ENCODE peak calls at places on chromosomes 5 and 9, in six cellular contexts. N is mucosa of descending colon, X is dorsolateral prefrontal cortex, E is fibroblast of mammary gland, K is neural crest cell, P is A549. H is an unnamed sample.

GRCh38 chr9:115921301-115921700 is 232.3 kb upstream of the PAPPA start:
- DNase-seq in E (peak), X (no peak), P (no peak), N (no peak), K (no peak), H (no peak)

GRCh38 chr5:123035320-123035949 is 1.1 kb downstream of the PPIC start:
- DNase-seq in P (peak), X (no peak), N (peak), E (peak), K (no peak), H (peak)

GRCh38 chr9:96020822-96021615 is 145.5 kb downstream of the ERCC6L2 start:
- DNase-seq in E (no peak), K (peak), P (no peak), X (no peak), N (peak), H (peak)

GRCh38 chr9:89387970-89388867 is 69.9 kb downstream of the SECISBP2 start:
- DNase-seq in K (no peak), P (peak), X (peak), E (peak), N (no peak), H (no peak)

GRCh38 chr5:73496984-73497457 is 1.2 kb upstream of the BTF3 start:
- DNase-seq in P (peak), X (no peak), N (no peak), E (peak), K (no peak), H (no peak)

GRCh38 chr9:13817754-13818278 is 496.1 kb downstream of the NFIB start:
- DNase-seq in P (no peak), K (no peak), N (no peak), X (no peak), E (no peak), H (no peak)

GRCh38 chr5:5881294-5881693 is 458.8 kb downstream of the ICE1 start:
- DNase-seq in E (no peak), P (no peak), K (no peak), N (no peak), X (no peak), H (peak)

GRCh38 chr9:2055203-2055658 is 40.1 kb downstream of the SMARCA2 start:
- DNase-seq in X (no peak), P (no peak), N (no peak), E (peak), K (no peak), H (no peak)

GRCh38 chr5:19733612-19734495 is 254.1 kb downstream of the CDH18 start:
- DNase-seq in E (no peak), X (no peak), N (no peak), P (no peak), K (no peak), H (no peak)

GRCh38 chr5:107464403-107464802 is 206.3 kb downstream of the EFNA5 start:
- DNase-seq in N (no peak), K (no peak), P (no peak), X (no peak), E (no peak), H (no peak)

GRCh38 chr5:1172007-1172581 is 29.3 kb upstream of the SLC6A19 start:
- DNase-seq in E (no peak), P (no peak), X (no peak), K (no peak), N (peak), H (no peak)

GRCh38 chr5:78638423-78638822 is 10.1 kb downstream of the LHFPL2 start:
- DNase-seq in E (peak), N (peak), K (no peak), X (no peak), P (peak), H (no peak)

GRCh38 chr9:122356627-122357026 is 14.2 kb upstream of the PTGS1 start:
- DNase-seq in X (no peak), E (no peak), P (no peak), K (no peak), N (no peak), H (peak)
- TF ChIP-seq CTCF in X (no peak), E (peak), P (no peak), K (peak), N (no peak), H (no peak)

DNA sequence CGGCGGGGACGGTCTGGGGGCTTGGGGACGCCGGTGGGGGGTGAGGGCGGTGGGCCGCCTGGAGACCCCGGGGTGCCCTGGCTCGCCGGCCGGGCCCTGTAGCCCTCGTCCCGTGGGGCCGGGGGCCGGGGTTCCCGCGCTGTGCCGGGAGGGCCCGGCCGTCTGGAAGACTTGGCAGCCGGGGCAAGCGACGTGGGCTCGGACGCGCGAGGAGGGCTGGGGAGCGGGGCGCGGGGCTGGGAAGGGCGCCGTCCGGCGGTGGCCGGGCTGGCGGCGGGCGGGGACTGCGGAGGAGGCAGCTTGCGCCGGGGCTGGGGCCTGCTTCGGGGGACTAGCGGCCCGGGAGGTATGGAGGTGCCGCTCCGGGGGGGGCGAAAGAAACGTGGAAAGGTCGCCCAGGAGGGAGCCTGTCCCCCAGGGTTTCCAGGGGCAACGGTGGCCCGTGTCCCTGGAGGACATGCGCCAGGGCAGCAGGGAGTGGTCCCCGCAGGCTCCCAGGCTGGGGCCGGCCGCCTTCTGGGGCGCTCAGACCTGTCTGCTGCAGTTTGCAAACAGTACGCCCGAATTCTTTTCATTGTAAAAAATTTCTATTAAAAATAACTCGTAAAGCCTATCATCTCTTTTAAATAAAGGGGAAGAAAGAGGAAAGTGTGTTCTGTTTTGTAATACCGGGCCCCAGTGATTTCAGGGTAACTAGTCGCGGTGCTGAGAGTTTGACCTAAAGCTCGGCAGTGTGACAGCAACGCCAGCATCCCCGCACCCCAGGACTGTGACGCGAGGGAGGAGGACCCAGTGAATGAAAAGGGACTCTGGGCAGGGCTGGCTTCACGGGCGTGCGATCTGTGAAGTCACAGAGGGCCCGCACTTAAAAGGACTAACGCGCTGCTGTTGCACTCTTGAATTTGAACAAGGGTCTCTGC is 752 bp upstream of the ANKH start:
- DNase-seq in N (peak), P (peak), K (peak), X (peak), E (peak), H (peak)
- TF ChIP-seq CTCF in N (no peak), P (peak), K (peak), X (peak), E (no peak), H (no peak)

DNA sequence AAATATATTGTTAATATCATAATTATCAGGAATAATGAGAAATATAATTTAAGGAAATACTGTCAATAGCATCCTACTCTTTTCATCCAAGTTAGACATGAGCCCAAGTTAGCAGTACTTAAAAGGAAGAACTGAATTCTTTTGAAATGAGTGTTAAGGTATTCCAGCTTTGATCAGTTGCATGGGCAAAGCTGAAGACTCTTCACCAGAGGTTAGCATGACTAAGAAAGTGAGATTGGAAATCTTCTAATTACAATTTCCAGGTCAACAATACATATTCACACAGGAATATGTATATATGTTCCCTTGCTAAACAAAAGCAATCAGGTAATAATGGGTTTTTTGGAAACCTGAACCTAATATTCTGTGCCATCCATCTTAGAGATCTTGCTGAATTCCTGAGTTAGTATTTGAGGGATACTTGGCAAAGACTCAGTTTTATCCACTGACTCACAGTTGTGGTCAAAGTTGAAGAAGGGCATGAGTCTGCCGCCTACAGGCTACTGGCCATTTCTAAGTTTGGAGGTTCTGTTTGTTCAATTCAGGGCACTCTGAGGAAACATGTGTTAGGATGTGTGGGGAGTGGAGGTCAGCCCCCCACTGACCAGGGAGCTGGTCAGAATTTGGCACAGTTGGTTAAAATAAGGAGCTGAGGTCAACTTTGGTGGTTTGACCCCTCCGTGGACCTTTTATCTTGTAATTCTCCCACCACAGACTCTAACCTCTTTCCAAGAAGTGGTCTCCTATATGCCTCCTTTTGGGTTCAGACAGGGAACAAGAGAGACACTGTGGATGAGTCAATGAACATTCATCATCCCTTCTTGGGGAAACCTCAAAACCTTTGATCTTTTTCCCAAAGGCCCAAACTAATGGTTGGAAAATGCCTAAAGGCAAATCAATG is 118.3 kb downstream of the PIK3R1 start:
- DNase-seq in N (no peak), E (peak), X (no peak), P (peak), K (no peak), H (no peak)
- TF ChIP-seq CTCF in N (no peak), E (peak), X (no peak), P (peak), K (no peak), H (no peak)

DNA sequence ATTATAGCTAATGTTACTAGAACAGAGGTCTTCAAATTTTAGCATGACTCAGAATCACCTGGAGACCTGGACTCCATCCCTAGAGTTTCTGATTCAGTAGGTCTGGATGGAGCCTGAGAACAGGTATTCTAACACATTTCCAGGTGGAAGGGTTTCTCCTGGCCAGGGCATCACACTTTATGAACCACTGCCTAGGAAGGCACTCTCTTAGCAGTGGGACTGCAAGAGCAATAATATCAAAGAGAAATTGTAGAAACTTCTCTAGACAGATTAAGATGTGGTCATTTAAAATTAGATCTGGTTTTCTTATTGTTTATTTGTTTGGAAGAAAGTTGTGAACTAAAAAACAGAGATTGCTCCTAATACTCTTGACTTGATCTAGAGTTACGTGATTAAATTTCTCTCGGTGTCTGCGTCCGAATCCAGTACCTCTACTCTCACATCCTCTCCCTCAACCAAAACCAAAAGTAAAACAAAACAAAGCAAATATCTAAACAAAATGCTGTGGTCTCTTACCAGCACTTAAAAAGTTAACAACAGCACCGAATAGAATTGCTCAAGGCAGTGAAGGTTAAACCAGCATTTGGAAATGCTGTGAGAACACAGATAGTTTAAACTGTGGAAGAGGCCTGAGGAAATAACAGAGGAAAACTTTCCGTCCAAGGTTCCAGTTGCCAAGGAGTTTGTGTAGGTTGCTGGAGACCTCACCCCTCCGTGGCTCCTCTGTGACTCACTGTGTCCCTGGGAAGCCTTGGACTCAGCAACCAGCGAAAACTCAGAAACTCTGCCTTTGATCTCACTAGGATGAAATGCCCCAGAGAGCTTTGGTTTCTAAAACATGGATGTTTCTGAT is 193.4 kb downstream of the ARRDC3 start:
- DNase-seq in K (no peak), N (no peak), X (no peak), E (peak), P (peak), H (no peak)
- TF ChIP-seq CTCF in K (no peak), N (no peak), X (no peak), E (no peak), P (no peak), H (no peak)

GRCh38 chr9:98047002-98047401 is 9.5 kb upstream of the NANS start:
- DNase-seq in E (no peak), N (no peak), P (no peak), X (no peak), K (no peak), H (no peak)

GRCh38 chr9:98049668-98050067 is 6.9 kb upstream of the NANS start:
- DNase-seq in P (no peak), K (no peak), E (no peak), N (no peak), X (no peak), H (no peak)

GRCh38 chr9:98043921-98044320 is 12.6 kb upstream of the NANS start:
- DNase-seq in E (no peak), N (no peak), P (no peak), X (no peak), K (no peak), H (no peak)

GRCh38 chr9:98046161-98046543 is 10.4 kb upstream of the NANS start:
- DNase-seq in K (no peak), N (no peak), P (no peak), X (no peak), E (no peak), H (no peak)

GRCh38 chr9:98045234-98046160 is 11.0 kb upstream of the NANS start:
- DNase-seq in N (no peak), E (peak), P (peak), X (no peak), K (no peak), H (no peak)
- TF ChIP-seq CTCF in N (no peak), E (no peak), P (no peak), X (no peak), K (no peak), H (no peak)

DNA sequence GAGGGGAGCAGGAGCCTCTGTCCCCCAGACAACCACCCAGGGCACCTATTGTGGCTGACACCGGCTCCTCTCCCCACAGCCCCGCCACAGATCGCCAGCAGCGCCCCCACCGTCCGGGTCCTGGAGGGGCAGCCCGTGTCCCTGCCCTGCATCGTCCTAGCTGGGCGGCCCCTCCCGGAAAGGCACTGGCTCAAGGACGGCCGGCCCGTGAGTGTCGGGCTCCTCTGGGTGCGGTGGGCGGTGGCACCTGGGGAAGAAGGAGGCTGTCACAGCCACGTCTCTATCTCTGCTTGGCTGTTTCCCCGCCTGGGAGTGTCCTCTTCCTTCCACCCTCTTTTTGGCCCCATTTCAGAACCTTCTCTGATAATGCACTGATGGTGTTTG is 55.1 kb downstream of the HMCN2 start:
- DNase-seq in E (no peak), N (peak), P (peak), K (no peak), X (no peak), H (no peak)
- TF ChIP-seq CTCF in E (no peak), N (no peak), P (peak), K (no peak), X (no peak), H (no peak)

GRCh38 chr5:55402199-55402598 is 94.4 kb downstream of the MTREX start:
- DNase-seq in N (no peak), X (no peak), K (no peak), E (no peak), P (peak), H (no peak)
- TF ChIP-seq CTCF in N (no peak), X (no peak), K (peak), E (peak), P (no peak), H (peak)

DNA sequence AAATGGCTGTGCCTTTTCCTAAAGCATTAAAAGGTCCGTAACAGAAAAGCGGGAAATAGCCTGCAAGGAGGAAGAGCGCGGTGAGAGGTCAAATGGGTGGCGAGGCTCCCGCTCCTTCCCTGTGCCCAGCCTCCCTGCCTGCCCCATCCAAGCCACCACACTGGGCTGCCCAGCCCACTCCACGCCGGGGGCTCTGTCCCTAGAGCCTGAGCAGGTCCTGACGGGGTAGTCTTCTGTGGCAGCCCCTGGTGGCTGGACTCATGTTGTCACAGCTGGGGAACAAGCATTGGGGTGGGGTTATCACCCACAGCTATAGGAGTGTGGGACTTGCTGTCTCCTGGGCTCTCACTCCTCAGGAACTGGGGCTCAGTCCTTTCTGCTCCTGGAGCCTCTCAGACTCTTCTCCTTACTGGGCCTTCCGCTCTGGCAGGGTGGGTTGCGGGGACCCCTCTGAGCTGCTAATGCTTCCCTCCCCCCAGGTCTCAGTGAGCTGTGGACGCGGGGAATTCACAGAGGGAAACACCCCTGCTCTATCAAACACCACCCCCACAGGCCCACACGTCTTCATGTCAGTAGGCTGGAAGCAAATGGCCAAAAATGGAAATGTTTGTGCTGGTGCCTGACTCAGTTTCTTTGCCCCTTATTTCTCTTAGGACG is 152.3 kb upstream of the PHYKPL start:
- DNase-seq in E (no peak), X (no peak), N (no peak), P (no peak), K (no peak), H (no peak)
- TF ChIP-seq CTCF in E (no peak), X (no peak), N (no peak), P (no peak), K (no peak), H (no peak)

DNA sequence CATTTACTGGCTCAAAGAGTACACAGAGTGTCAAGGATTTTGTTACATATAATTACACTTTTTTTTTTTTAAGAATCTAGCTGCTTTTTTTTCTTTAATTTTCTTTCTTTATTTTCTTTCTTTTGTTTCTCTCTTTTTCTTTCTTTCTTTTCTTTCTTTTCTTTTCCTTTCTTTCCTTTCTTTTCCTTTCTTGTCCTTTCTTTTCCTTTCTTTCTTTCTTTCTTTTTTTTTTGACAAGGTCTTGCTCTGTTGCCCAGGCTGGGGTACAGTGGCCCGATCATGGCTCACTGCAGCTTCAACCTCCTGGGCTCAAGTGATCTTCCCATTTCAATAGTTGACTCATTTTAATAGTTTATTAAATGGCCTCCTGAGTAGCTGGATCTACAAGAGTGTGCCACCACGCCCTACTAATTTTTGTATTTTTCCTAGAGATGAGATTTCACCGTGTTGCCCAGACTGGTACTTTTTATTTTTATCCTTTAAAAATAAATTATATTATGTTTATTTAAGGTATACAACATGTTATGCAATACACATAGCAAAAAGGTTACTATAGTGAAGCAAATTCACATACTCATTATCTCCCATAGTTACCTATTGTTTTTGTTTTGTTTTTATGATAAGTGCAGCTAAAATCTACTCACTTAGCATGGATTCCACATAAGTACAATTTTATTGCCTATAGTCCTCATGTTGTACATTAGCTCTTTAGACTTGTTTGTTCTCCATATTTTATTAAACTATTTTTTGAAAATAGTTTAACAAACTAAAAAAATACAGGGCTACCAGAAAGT is 381.6 kb upstream of the KLF4 start:
- DNase-seq in K (no peak), N (no peak), P (no peak), X (no peak), E (no peak), H (no peak)
- TF ChIP-seq CTCF in K (no peak), N (no peak), P (no peak), X (no peak), E (no peak), H (no peak)